ENCODE peak calls at places on chromosomes 5 and 9, in five cellular contexts. H is A549, M is tibial nerve, G is K562, C is adrenal gland. N is an unnamed sample.
A peak's percentile ranks its signal among the peaks of the same experiment; 100 is the strongest.

GRCh38 chr5:1834022-1834551 is 32.9 kb downstream of the NDUFS6 start:
- DNase-seq in G (no peak), C (no peak), M (no peak), H (no peak), N (no peak)

GRCh38 chr9:38141751-38142150 is 72.7 kb upstream of the SHB start:
- DNase-seq in C (no peak), H (no peak), M (no peak), G (no peak), N (no peak)

GRCh38 chr9:129597355-129598088 is 23.4 kb downstream of the C9orf50 start:
- DNase-seq in G (no peak), C (peak; percentile 75), M (no peak), H (peak; percentile 61), N (no peak)

GRCh38 chr9:109918359-109919163 is 138.6 kb downstream of the PALM2AKAP2 start:
- DNase-seq in H (no peak), C (no peak), G (no peak), M (no peak), N (no peak)

GRCh38 chr5:43802119-43802518 is 199.1 kb downstream of the NNT start:
- DNase-seq in G (no peak), M (no peak), C (no peak), H (no peak), N (no peak)

GRCh38 chr9:116101516-116101915 is 52.1 kb upstream of the PAPPA start:
- DNase-seq in C (no peak), G (no peak), H (peak; percentile 8), M (no peak), N (no peak)

GRCh38 chr5:125486634-125487033 is 740.2 kb upstream of the ZNF608 start:
- DNase-seq in G (no peak), M (no peak), C (no peak), H (no peak), N (no peak)

GRCh38 chr9:32431940-32432555 is 47.6 kb downstream of the ACO1 start:
- DNase-seq in G (peak; percentile 24), C (peak; percentile 72), H (peak; percentile 17), M (peak; percentile 66), N (no peak)

GRCh38 chr9:116165912-116166311 is 12.3 kb downstream of the PAPPA start:
- DNase-seq in M (no peak), H (no peak), C (no peak), G (no peak), N (no peak)

GRCh38 chr9:3912817-3913216 is 387.0 kb upstream of the RFX3 start:
- DNase-seq in H (no peak), M (no peak), C (no peak), G (no peak), N (no peak)

GRCh38 chr5:1008451-1009358 is at the start of gene NKD2:
- DNase-seq in C (peak; percentile 43), G (peak; percentile 85), M (no peak), H (peak; percentile 75), N (peak; percentile 86)

GRCh38 chr9:109816490-109816889 is 36.5 kb downstream of the PALM2AKAP2 start:
- DNase-seq in M (peak; percentile 47), H (peak; percentile 51), C (peak; percentile 70), G (no peak), N (peak; percentile 38)

GRCh38 chr5:77356740-77357139 is 135.4 kb downstream of the WDR41 start:
- DNase-seq in C (peak; percentile 72), H (no peak), M (no peak), G (no peak), N (no peak)

GRCh38 chr9:1362845-1363244 is 312.7 kb downstream of the DMRT2 start:
- DNase-seq in M (no peak), H (no peak), G (no peak), C (no peak), N (no peak)

GRCh38 chr9:90642570-90643539 is at the start of gene DIRAS2:
- DNase-seq in M (no peak), C (peak; percentile 89), G (no peak), H (peak; percentile 29), N (peak; percentile 18)

GRCh38 chr5:16127865-16128544 is 51.6 kb downstream of the MARCHF11 start:
- DNase-seq in H (no peak), C (no peak), G (no peak), M (no peak), N (no peak)

GRCh38 chr5:95384485-95385213 is 6.5 kb upstream of the FAM81B start:
- DNase-seq in C (no peak), H (no peak), G (no peak), M (no peak), N (no peak)

GRCh38 chr9:107705521-107705920 is 216.0 kb upstream of the KLF4 start:
- DNase-seq in M (no peak), C (no peak), G (no peak), H (no peak), N (no peak)

GRCh38 chr9:17734674-17735073 is 155.8 kb downstream of the SH3GL2 start:
- DNase-seq in M (no peak), H (no peak), G (no peak), C (no peak), N (no peak)

GRCh38 chr9:93576296-93577044 is at the start of gene PHF2:
- DNase-seq in C (no peak), G (peak; percentile 76), H (peak; percentile 47), M (no peak), N (peak; percentile 83)

GRCh38 chr5:151164687-151165392 is 7.3 kb upstream of the ANXA6 start:
- DNase-seq in C (peak; percentile 91), M (peak; percentile 88), G (peak; percentile 76), H (peak; percentile 82), N (peak; percentile 94)

GRCh38 chr9:69671904-69672827 is at the start of gene APBA1:
- DNase-seq in H (peak; percentile 7), C (peak; percentile 64), G (peak; percentile 19), M (peak; percentile 31), N (no peak)

GRCh38 chr9:98550206-98550820 is 158.4 kb downstream of the GABBR2 start:
- DNase-seq in C (no peak), M (no peak), H (no peak), G (no peak), N (no peak)

GRCh38 chr9:36914212-36914577 is 119.9 kb downstream of the PAX5 start:
- DNase-seq in C (no peak), H (no peak), G (no peak), M (no peak), N (no peak)

GRCh38 chr9:36911037-36911436 is 123.0 kb downstream of the PAX5 start:
- DNase-seq in M (no peak), H (no peak), C (no peak), G (no peak), N (no peak)

GRCh38 chr9:36911601-36912412 is 122.3 kb downstream of the PAX5 start:
- DNase-seq in G (no peak), M (no peak), C (no peak), H (no peak), N (no peak)

GRCh38 chr9:36912620-36913019 is 121.4 kb downstream of the PAX5 start:
- DNase-seq in H (no peak), G (no peak), C (no peak), M (no peak), N (no peak)

GRCh38 chr9:36913393-36914211 is 120.5 kb downstream of the PAX5 start:
- DNase-seq in M (no peak), C (no peak), G (no peak), H (no peak), N (no peak)
- TF ChIP-seq CTCF in M (no peak), C (no peak), G (no peak), H (no peak), N (no peak)

GRCh38 chr5:50435131-50435530 is 6.0 kb downstream of the EMB start:
- DNase-seq in C (no peak), H (no peak), G (no peak), M (no peak), N (no peak)
- H3K4me3 ChIP-seq in C (no peak overlapping the region), H (no peak overlapping the region), G (no peak overlapping the region), M (no peak overlapping the region), N (no peak overlapping the region)

GRCh38 chr9:126860757-126861466 is 473 bp downstream of the ZBTB34 start:
- DNase-seq in C (peak; percentile 60), H (no peak), M (no peak), G (peak; percentile 33), N (no peak)
- TF ChIP-seq POLR2A in C (no peak), H (no peak), M (no peak), G (no peak), N (no peak)

DNA sequence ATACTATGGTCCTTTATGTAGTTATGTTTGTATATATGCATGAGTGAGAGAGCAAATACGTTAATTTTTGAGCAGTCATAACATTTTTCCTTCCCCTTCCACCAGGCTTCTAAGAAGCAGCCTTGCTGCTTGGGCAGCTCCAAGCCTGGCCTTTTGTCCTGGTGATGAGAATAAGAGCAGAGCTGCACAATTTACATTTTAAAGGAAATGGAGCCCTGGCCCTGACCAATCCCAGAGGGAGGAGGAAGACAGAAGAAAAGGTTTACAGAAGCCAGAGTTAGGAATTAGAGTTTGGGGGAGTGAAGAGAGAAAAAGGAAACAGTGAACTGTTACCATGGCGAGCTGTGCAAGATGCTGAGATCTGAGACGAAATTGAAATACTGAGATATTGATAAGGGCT is 25.3 kb upstream of the EFNA5 start:
- DNase-seq in M (no peak), G (no peak), C (no peak), H (no peak), N (no peak)
- TF ChIP-seq CTCF in M (no peak), G (no peak), C (no peak), H (no peak), N (no peak)

GRCh38 chr9:137303031-137303892 is 1.2 kb upstream of the NRARP start:
- DNase-seq in M (no peak), C (no peak), H (no peak), G (no peak), N (no peak)

GRCh38 chr9:137305788-137306545 is 3.9 kb upstream of the NRARP start:
- DNase-seq in G (peak; percentile 7), C (no peak), M (no peak), H (no peak), N (no peak)

GRCh38 chr9:137305060-137305787 is 3.2 kb upstream of the NRARP start:
- DNase-seq in C (no peak), M (no peak), G (peak; percentile 48), H (no peak), N (peak; percentile 92)

GRCh38 chr9:137303893-137304382 is 1.9 kb upstream of the NRARP start:
- DNase-seq in M (no peak), G (no peak), C (no peak), H (no peak), N (no peak)

DNA sequence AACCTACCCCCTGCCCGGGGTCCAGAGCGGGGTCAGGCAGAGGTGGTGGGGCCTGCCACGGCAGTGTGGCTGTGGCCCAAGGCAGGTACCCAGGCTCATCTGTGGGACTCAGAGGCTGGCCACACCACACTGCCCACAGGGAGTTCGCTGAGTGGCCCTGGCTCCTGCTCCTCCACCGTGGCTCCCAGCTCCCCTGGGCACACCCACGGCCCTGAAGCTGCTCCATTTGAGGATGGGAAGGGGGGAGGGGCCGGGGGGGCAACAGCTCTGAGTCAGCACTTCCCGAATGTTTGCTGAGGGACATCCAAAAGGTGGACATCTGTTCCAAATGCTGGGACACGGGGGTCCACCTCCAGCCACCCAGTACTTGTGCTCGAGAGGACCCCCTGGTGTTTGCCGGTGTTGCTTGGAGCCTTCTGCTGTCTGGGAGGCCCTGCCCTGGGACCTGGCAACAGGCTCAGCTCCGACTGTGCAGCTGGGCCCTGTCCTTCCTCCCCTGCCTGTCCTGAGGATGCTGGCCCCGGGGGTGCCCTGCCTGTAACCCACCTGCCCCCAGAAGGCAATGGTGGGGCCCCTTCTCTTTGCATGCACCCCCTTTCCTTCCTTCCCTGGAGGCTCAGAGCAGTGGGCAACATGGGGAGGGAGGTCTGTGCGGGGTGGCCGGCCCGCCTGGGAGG is 2.5 kb upstream of the NRARP start:
- DNase-seq in H (no peak), G (no peak), M (no peak), C (no peak), N (peak; percentile 85)
- H3K4me3 ChIP-seq in H (no peak overlapping the region), G (no peak overlapping the region), M (peak overlapping the region; percentile 32), C (no peak overlapping the region), N (no peak overlapping the region)